ENCODE peak calls at places on chromosome 4, in eight cellular contexts. W is K562, M is breast epithelium, A is tibial nerve, B is transverse colon, K is suprapubic skin, Y is Peyer's patch, U is stomach. S is an unnamed sample. For H3K9me3, the result is how much of the 10 kb centered on the place peaks cover.

GRCh38 chr4:36461344-36461743 is 179.9 kb downstream of the DTHD1 start:
- DNase-seq in W (no peak), M (no peak), A (no peak), B (no peak), K (no peak), Y (no peak), U (no peak), S (no peak)

GRCh38 chr4:107757860-107758476 is 37.9 kb upstream of the PAPSS1 start:
- DNase-seq in W (peak), M (no peak), A (no peak), B (no peak), K (no peak), Y (no peak), U (no peak), S (no peak)

GRCh38 chr4:173919196-173919595 is 364.3 kb downstream of the FBXO8 start:
- DNase-seq in W (no peak), M (no peak), A (no peak), B (no peak), K (no peak), Y (no peak), U (no peak), S (no peak)

GRCh38 chr4:167428172-167428571 is 193.9 kb upstream of the SPOCK3 start:
- DNase-seq in W (no peak), M (no peak), A (no peak), B (no peak), K (no peak), Y (no peak), U (no peak), S (no peak)

GRCh38 chr4:38752393-38752961 is 30.3 kb downstream of the TLR10 start:
- DNase-seq in W (no peak), M (no peak), A (no peak), B (no peak), K (no peak), Y (no peak), U (no peak), S (no peak)

GRCh38 chr4:100509386-100509785 is 8.4 kb downstream of the EMCN start:
- DNase-seq in W (no peak), M (no peak), A (no peak), B (no peak), K (no peak), Y (no peak), U (no peak), S (no peak)

GRCh38 chr4:38930199-38930598 is 62.6 kb downstream of the FAM114A1 start:
- DNase-seq in W (no peak), M (no peak), A (no peak), B (no peak), K (no peak), Y (no peak), U (no peak), S (no peak)

GRCh38 chr4:6893449-6894085 is 16.1 kb upstream of the TBC1D14 start:
- DNase-seq in W (peak), M (no peak), A (no peak), B (peak), K (no peak), Y (peak), U (peak), S (peak)

GRCh38 chr4:38667005-38667771 is 3.2 kb downstream of the KLF3 start:
- DNase-seq in W (peak), M (no peak), A (peak), B (peak), K (peak), Y (peak), U (peak), S (peak)

GRCh38 chr4:27910227-27910626 is 1049.6 kb downstream of the STIM2 start:
- DNase-seq in W (no peak), M (no peak), A (no peak), B (no peak), K (no peak), Y (no peak), U (no peak), S (no peak)

GRCh38 chr4:48602763-48603162 is 112.7 kb downstream of the ZAR1 start:
- DNase-seq in W (no peak), M (no peak), A (no peak), B (no peak), K (no peak), Y (no peak), U (no peak), S (no peak)

GRCh38 chr4:110091426-110091825 is 107.0 kb downstream of the ELOVL6 start:
- DNase-seq in W (no peak), M (no peak), A (no peak), B (no peak), K (no peak), Y (no peak), U (no peak), S (no peak)

GRCh38 chr4:70591955-70592582 is at the start of gene AMBN:
- DNase-seq in W (no peak), M (no peak), A (no peak), B (no peak), K (no peak), Y (no peak), U (no peak), S (no peak)

GRCh38 chr4:40121515-40121914 is 64.9 kb downstream of the N4BP2 start:
- DNase-seq in W (peak), M (no peak), A (no peak), B (no peak), K (no peak), Y (no peak), U (no peak), S (no peak)

GRCh38 chr4:135604531-135604930 is 1402.9 kb upstream of the PABPC4L start:
- DNase-seq in W (no peak), M (no peak), A (no peak), B (no peak), K (no peak), Y (no peak), U (no peak), S (no peak)

GRCh38 chr4:114694770-114695169 is 96.2 kb downstream of the UGT8 start:
- DNase-seq in W (peak), M (no peak), A (no peak), B (no peak), K (no peak), Y (no peak), U (no peak), S (no peak)

GRCh38 chr4:153497091-153497531 is 31.0 kb downstream of the TMEM131L start:
- DNase-seq in W (peak), M (no peak), A (no peak), B (no peak), K (no peak), Y (peak), U (no peak), S (no peak)

GRCh38 chr4:122542411-122543236 is 78.2 kb downstream of the IL21 start:
- DNase-seq in W (no peak), M (no peak), A (no peak), B (no peak), K (no peak), Y (no peak), U (no peak), S (no peak)

GRCh38 chr4:99826016-99826415 is 9.4 kb downstream of the DAPP1 start:
- DNase-seq in W (no peak), M (no peak), A (no peak), B (no peak), K (no peak), Y (no peak), U (no peak), S (no peak)

GRCh38 chr4:71004281-71004851 is 10.9 kb downstream of the DCK start:
- DNase-seq in W (no peak), M (no peak), A (no peak), B (peak), K (no peak), Y (peak), U (no peak), S (no peak)

GRCh38 chr4:168621806-168622589 is 125.1 kb downstream of the PALLD start:
- DNase-seq in W (no peak), M (no peak), A (no peak), B (no peak), K (no peak), Y (no peak), U (no peak), S (no peak)

GRCh38 chr4:79225360-79225759 is 100.5 kb downstream of the NAA11 start:
- DNase-seq in W (no peak), M (no peak), A (no peak), B (no peak), K (no peak), Y (no peak), U (no peak), S (no peak)

GRCh38 chr4:169253087-169253675 is 17.6 kb downstream of the SH3RF1 start:
- DNase-seq in W (no peak), M (no peak), A (no peak), B (no peak), K (no peak), Y (no peak), U (no peak), S (no peak)

GRCh38 chr4:36209941-36210663 is 34.2 kb downstream of the ARAP2 start:
- DNase-seq in W (no peak), M (no peak), A (no peak), B (no peak), K (no peak), Y (no peak), U (no peak), S (no peak)

GRCh38 chr4:12399781-12400180 is 971.1 kb upstream of the HS3ST1 start:
- DNase-seq in W (no peak), M (no peak), A (no peak), B (no peak), K (no peak), Y (no peak), U (no peak), S (no peak)

GRCh38 chr4:155342142-155342541 is 34.6 kb downstream of the MAP9 start:
- DNase-seq in W (no peak), M (no peak), A (no peak), B (no peak), K (no peak), Y (no peak), U (no peak), S (no peak)

GRCh38 chr4:10441512-10441911 is 15.7 kb downstream of the ZNF518B start:
- DNase-seq in W (no peak), M (no peak), A (no peak), B (no peak), K (no peak), Y (no peak), U (no peak), S (no peak)
- H3K9me3 ChIP-seq in W (under half), M (under half), A (under half), B (under half), K (under half), Y (under half), U (half or more), S (under half)

DNA sequence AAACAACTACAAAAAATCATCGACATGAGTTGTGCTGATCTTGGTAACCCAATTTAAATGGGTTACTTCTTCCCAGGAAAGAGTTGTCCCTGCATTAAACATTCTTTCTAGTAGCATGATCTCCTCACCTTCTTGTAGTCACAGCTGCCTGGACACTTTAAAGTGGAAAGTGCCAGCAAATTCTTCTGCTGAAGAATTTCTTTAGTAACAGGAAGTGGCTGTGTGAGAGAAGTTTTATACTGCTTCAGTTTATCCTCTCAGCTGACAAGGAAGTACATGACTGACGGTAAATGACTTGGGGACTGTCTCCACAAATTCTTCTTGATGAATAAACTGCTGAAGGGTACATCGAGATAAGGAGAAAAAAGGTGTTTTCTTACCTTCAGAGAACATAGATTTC is 18.2 kb upstream of the TNIP3 start:
- DNase-seq in W (no peak), M (no peak), A (no peak), B (no peak), K (no peak), Y (no peak), U (no peak), S (no peak)
- H3K4me3 ChIP-seq in W (no peak), M (no peak), A (no peak), B (peak), K (no peak), Y (peak), U (no peak), S (no peak)

DNA sequence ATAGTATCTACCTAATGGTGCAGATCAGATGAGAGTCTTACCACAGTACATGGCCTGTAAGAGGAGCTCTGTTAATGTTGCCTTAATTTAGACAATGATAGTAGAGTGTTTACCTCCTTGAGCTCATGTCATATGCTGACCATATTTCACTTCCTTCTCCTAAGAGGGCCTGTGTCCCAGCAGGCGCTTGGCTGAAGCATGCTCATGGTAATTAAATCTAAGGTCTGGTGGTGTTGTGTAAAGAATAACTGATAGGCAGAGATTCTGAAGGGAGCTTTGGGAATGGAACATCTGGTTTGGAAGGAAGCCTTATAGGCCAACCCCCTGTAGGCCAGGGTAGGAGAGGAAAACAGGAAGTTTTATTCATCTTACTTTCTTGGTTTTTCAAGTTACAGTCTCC is 300.2 kb downstream of the USP46 start:
- DNase-seq in W (no peak), M (no peak), A (no peak), B (no peak), K (no peak), Y (no peak), U (no peak), S (no peak)
- TF ChIP-seq POLR2A in W (no peak), M (no peak), A (no peak), B (no peak), K (no peak), Y (no peak), U (no peak), S (no peak)

GRCh38 chr4:86441175-86441960 is 81.5 kb upstream of the MAPK10 start:
- DNase-seq in W (no peak), M (no peak), A (no peak), B (no peak), K (no peak), Y (no peak), U (no peak), S (no peak)
- H3K9me3 ChIP-seq in W (under half), M (under half), A (under half), B (under half), K (under half), Y (under half), U (under half), S (under half)

GRCh38 chr4:112655270-112655669 is 18.3 kb downstream of the LARP7 start:
- DNase-seq in W (no peak), M (no peak), A (no peak), B (no peak), K (no peak), Y (no peak), U (no peak), S (no peak)
- H3K4me3 ChIP-seq in W (no peak), M (no peak), A (no peak), B (no peak), K (no peak), Y (no peak), U (no peak), S (no peak)

GRCh38 chr4:1814453-1814852 is 21.4 kb downstream of the FGFR3 start:
- DNase-seq in W (no peak), M (no peak), A (no peak), B (no peak), K (no peak), Y (no peak), U (no peak), S (no peak)
- TF ChIP-seq POLR2A in W (no peak), M (no peak), A (no peak), B (no peak), K (no peak), Y (no peak), U (no peak), S (no peak)

GRCh38 chr4:627751-628150 is 2.4 kb downstream of the PDE6B start:
- DNase-seq in W (no peak), M (peak), A (no peak), B (no peak), K (peak), Y (no peak), U (no peak), S (no peak)

GRCh38 chr4:627347-627746 is 2.0 kb downstream of the PDE6B start:
- DNase-seq in W (no peak), M (peak), A (no peak), B (no peak), K (peak), Y (peak), U (no peak), S (peak)

GRCh38 chr4:628821-629635 is 3.7 kb downstream of the PDE6B start:
- DNase-seq in W (no peak), M (no peak), A (no peak), B (no peak), K (no peak), Y (no peak), U (no peak), S (peak)

GRCh38 chr4:629636-629915 is 4.2 kb downstream of the PDE6B start:
- DNase-seq in W (no peak), M (no peak), A (no peak), B (no peak), K (no peak), Y (no peak), U (no peak), S (peak)

GRCh38 chr4:628346-628745 is 3.0 kb downstream of the PDE6B start:
- DNase-seq in W (no peak), M (peak), A (no peak), B (no peak), K (peak), Y (no peak), U (no peak), S (peak)
- H3K9me3 ChIP-seq in W (under half), M (under half), A (under half), B (under half), K (under half), Y (under half), U (under half), S (under half)

S was measured in right lobe of liver.